ENCODE peak calls at places on chromosome 3, in ten cellular contexts. H is spleen; B is cardiac fibroblast; T is fibroblast of the aortic adventitia; V is CD4-positive, alpha-beta memory T cell; G is CD8-positive, alpha-beta memory T cell; A is neuronal stem cell; U is AG04450; D is esophagus squamous epithelium; M is heart right ventricle. E is an unnamed sample.

GRCh38 chr3:139342054-139342453 is 1.8 kb upstream of the MRPS22 start:
- DNase-seq in H (no peak), B (no peak), T (no peak), V (no peak), G (no peak), A (no peak), U (no peak), D (no peak), M (no peak), E (no peak)

GRCh38 chr3:42589382-42590109 is 1.1 kb upstream of the SS18L2 start:
- DNase-seq in H (peak; percentile 75), B (no peak), T (no peak), V (no peak), G (no peak), A (no peak), U (no peak), D (no peak), M (no peak), E (no peak)

GRCh38 chr3:194424953-194425352 is 25.9 kb upstream of the GP5 start:
- DNase-seq in H (no peak), B (no peak), T (no peak), V (no peak), G (no peak), A (no peak), U (no peak), D (no peak), M (no peak), E (no peak)

GRCh38 chr3:128282392-128283196 is 129.3 kb downstream of the EEFSEC start:
- DNase-seq in H (peak; percentile 84), B (peak; percentile 36), T (peak; percentile 75), V (no peak), G (no peak), A (no peak), U (no peak), D (no peak), M (peak; percentile 75), E (no peak)

GRCh38 chr3:175266993-175267960 is 408.1 kb downstream of the NAALADL2 start:
- DNase-seq in H (no peak), B (peak; percentile 78), T (peak; percentile 52), V (no peak), G (no peak), A (no peak), U (no peak), D (no peak), M (no peak), E (no peak)

GRCh38 chr3:190883973-190884832 is 21.7 kb upstream of the GMNC start:
- DNase-seq in H (no peak), B (peak; percentile 78), T (peak; percentile 80), V (peak; percentile 9), G (no peak), A (peak; percentile 54), U (peak; percentile 38), D (no peak), M (no peak), E (peak; percentile 59)

GRCh38 chr3:101806491-101806890 is 27.5 kb downstream of the NXPE3 start:
- DNase-seq in H (no peak), B (no peak), T (no peak), V (no peak), G (no peak), A (no peak), U (no peak), D (no peak), M (no peak), E (no peak)

GRCh38 chr3:22245122-22245521 is 494.1 kb upstream of the ZNF385D start:
- DNase-seq in H (no peak), B (peak; percentile 95), T (peak; percentile 81), V (no peak), G (no peak), A (no peak), U (no peak), D (no peak), M (no peak), E (no peak)

GRCh38 chr3:14583543-14584091 is 43.5 kb upstream of the GRIP2 start:
- DNase-seq in H (no peak), B (no peak), T (no peak), V (no peak), G (no peak), A (no peak), U (no peak), D (no peak), M (no peak), E (no peak)

GRCh38 chr3:29318251-29318650 is 37.4 kb downstream of the RBMS3 start:
- DNase-seq in H (no peak), B (no peak), T (no peak), V (no peak), G (no peak), A (no peak), U (no peak), D (no peak), M (no peak), E (no peak)

GRCh38 chr3:29322586-29322985 is 41.7 kb downstream of the RBMS3 start:
- DNase-seq in H (no peak), B (no peak), T (no peak), V (no peak), G (no peak), A (no peak), U (no peak), D (no peak), M (no peak), E (no peak)

GRCh38 chr3:29317659-29318173 is 36.8 kb downstream of the RBMS3 start:
- DNase-seq in H (no peak), B (no peak), T (peak; percentile 63), V (no peak), G (no peak), A (no peak), U (no peak), D (no peak), M (no peak), E (no peak)

GRCh38 chr3:29319798-29320197 is 38.9 kb downstream of the RBMS3 start:
- DNase-seq in H (no peak), B (peak; percentile 38), T (peak; percentile 60), V (no peak), G (no peak), A (no peak), U (no peak), D (no peak), M (no peak), E (no peak)

DNA sequence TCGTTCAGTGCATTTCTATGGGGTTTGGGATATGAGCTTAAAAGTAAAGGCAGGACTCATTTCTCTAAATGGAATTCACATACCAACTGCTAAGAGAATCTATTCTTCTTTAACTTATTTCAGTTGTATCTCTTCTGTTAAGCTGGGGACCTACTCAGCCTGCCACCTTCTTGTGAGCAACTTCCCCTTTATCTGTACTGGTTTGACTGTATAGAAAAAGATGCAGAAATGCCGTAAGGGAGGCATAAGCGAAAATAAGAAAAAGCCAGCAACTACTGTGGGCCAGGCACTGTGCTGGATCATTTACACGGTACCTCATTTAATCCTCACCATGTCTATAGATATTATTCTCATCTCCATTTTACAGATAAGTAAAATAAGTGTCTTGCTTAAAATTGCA is 38.4 kb downstream of the RBMS3 start:
- DNase-seq in H (no peak), B (no peak), T (no peak), V (no peak), G (no peak), A (no peak), U (no peak), D (no peak), M (no peak), E (no peak)
- H3K4me3 ChIP-seq in H (no peak overlapping the region), B (no peak overlapping the region), T (no peak overlapping the region), V (no peak overlapping the region), G (no peak overlapping the region), A (no peak overlapping the region), U (no peak overlapping the region), D (no peak overlapping the region), M (no peak overlapping the region), E (no peak overlapping the region)

DNA sequence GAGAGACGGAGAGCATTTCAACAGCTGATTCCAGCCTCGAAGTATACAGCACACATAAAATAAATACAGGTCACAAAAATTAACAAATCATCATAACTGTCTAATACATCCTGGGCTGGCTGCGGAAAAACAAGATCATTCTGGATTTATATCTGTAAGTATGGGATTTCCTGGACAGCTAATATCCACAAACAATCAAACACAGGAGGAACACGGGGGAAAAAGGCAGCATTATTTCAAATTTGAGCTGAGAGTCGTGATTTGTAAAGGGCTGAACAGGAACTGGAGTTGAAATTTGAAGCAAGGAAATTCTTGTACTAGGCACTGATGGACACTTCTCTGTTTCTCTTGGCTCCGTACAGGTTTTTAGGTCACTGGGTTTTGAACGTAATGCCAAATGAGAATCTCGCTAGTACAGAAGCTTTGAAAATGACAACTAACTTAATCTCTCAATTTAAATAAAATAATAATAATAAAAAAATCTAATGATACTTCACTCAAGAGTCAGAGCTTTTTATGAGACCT is 577.7 kb downstream of the FOXP1 start:
- DNase-seq in H (no peak), B (peak; percentile 63), T (peak; percentile 56), V (no peak), G (no peak), A (no peak), U (no peak), D (no peak), M (no peak), E (no peak)
- H3K4me3 ChIP-seq in H (no peak overlapping the region), B (no peak overlapping the region), T (no peak overlapping the region), V (no peak overlapping the region), G (no peak overlapping the region), A (no peak overlapping the region), U (no peak overlapping the region), D (no peak overlapping the region), M (no peak overlapping the region), E (no peak overlapping the region)

GRCh38 chr3:64759811-64760210 is 72.0 kb upstream of the ADAMTS9 start:
- DNase-seq in H (no peak), B (peak; percentile 31), T (no peak), V (no peak), G (no peak), A (no peak), U (no peak), D (no peak), M (no peak), E (no peak)

GRCh38 chr3:64761729-64762432 is 74.1 kb upstream of the ADAMTS9 start:
- DNase-seq in H (no peak), B (no peak), T (no peak), V (no peak), G (no peak), A (no peak), U (no peak), D (no peak), M (no peak), E (no peak)

GRCh38 chr3:64760258-64760657 is 72.5 kb upstream of the ADAMTS9 start:
- DNase-seq in H (no peak), B (no peak), T (no peak), V (no peak), G (no peak), A (no peak), U (no peak), D (no peak), M (no peak), E (no peak)

GRCh38 chr3:64756587-64756986 is 68.8 kb upstream of the ADAMTS9 start:
- DNase-seq in H (no peak), B (no peak), T (no peak), V (no peak), G (no peak), A (no peak), U (no peak), D (no peak), M (no peak), E (no peak)
- H3K4me3 ChIP-seq in H (no peak overlapping the region), B (no peak overlapping the region), T (no peak overlapping the region), V (no peak overlapping the region), G (no peak overlapping the region), A (no peak overlapping the region), U (no peak overlapping the region), D (no peak overlapping the region), M (no peak overlapping the region), E (no peak overlapping the region)

DNA sequence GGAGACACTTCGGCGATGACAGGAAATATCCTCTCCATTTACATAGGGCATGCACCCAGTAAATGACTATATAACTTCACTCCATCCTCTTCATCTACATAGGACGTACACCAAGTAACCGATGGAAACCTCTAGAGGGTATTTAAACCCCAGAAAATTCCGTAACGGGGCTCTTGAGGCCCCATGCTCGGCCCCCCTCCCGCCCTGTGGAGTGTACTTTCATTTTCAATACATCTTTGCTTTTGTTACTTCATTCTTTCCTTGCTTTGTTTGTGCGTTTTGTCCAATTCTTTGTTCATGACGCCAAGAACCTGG is 7.5 kb upstream of the FAM107A start:
- DNase-seq in H (no peak), B (peak; percentile 40), T (no peak), V (no peak), G (no peak), A (no peak), U (no peak), D (no peak), M (no peak), E (no peak)
- H3K4me3 ChIP-seq in H (peak overlapping the region; percentile 39), B (peak overlapping the region; percentile 54), T (peak overlapping the region; percentile 69), V (peak overlapping the region; percentile 65), G (peak overlapping the region; percentile 74), A (no peak overlapping the region), U (peak overlapping the region; percentile 67), D (peak overlapping the region; percentile 60), M (peak overlapping the region; percentile 41), E (peak overlapping the region; percentile 56)